ENCODE peak calls at places on chromosomes 11 and 22, in nine cellular contexts. Z is neural progenitor cell, R is PC-3, K is mesenchymal stem cell, V is GM23248, W is H9, I is SK-N-SH, D is DND-41, F is PC-9. X is an unnamed sample. For H3K9me3, the result is how much of the 10 kb centered on the place peaks cover.

GRCh38 chr11:340539-341512 is 20.2 kb upstream of the IFITM3 start:
- DNase-seq in Z (no peak), R (no peak), K (no peak), V (no peak), W (no peak), I (no peak), D (no peak), F (no peak), X (no peak)

GRCh38 chr11:88086297-88086696 is 88.9 kb downstream of the RAB38 start:
- DNase-seq in Z (no peak), R (no peak), K (no peak), V (no peak), W (no peak), I (no peak), D (no peak), F (no peak), X (no peak)

GRCh38 chr11:57249384-57250319 is 12.6 kb upstream of the APLNR start:
- DNase-seq in Z (peak), R (peak), K (peak), V (peak), W (no peak), I (no peak), D (peak), F (peak), X (no peak)

GRCh38 chr11:76469141-76469540 is 24.3 kb downstream of the EMSY start:
- DNase-seq in Z (no peak), R (no peak), K (no peak), V (no peak), W (no peak), I (no peak), D (no peak), F (no peak), X (no peak)

GRCh38 chr11:126146454-126147192 is 64.8 kb downstream of the RPUSD4 start:
- DNase-seq in Z (peak), R (no peak), K (no peak), V (no peak), W (peak), I (no peak), D (peak), F (no peak), X (no peak)

GRCh38 chr11:19598876-19599275 is 113.8 kb upstream of the NAV2 start:
- DNase-seq in Z (no peak), R (no peak), K (no peak), V (no peak), W (no peak), I (no peak), D (no peak), F (no peak), X (no peak)

GRCh38 chr22:20889904-20890303 is 27.3 kb upstream of the CRKL start:
- DNase-seq in Z (no peak), R (no peak), K (no peak), V (no peak), W (no peak), I (no peak), D (no peak), F (no peak), X (no peak)

GRCh38 chr22:42945027-42945426 is 69.9 kb downstream of the PACSIN2 start:
- DNase-seq in Z (no peak), R (no peak), K (no peak), V (no peak), W (no peak), I (no peak), D (no peak), F (no peak), X (no peak)

GRCh38 chr11:12330491-12331231 is 46.7 kb upstream of the PARVA start:
- DNase-seq in Z (peak), R (no peak), K (peak), V (peak), W (peak), I (no peak), D (no peak), F (no peak), X (no peak)

GRCh38 chr11:22666700-22667439 is 459 bp downstream of the GAS2 start:
- DNase-seq in Z (peak), R (no peak), K (peak), V (peak), W (peak), I (peak), D (no peak), F (no peak), X (no peak)

GRCh38 chr11:80436547-80436946 is 995.7 kb upstream of the TENM4 start:
- DNase-seq in Z (no peak), R (no peak), K (no peak), V (no peak), W (no peak), I (no peak), D (no peak), F (no peak), X (no peak)

GRCh38 chr11:11973361-11973800 is 35.0 kb downstream of the DKK3 start:
- DNase-seq in Z (no peak), R (no peak), K (peak), V (peak), W (peak), I (no peak), D (no peak), F (no peak), X (peak)

GRCh38 chr11:2940166-2940929 is 11.1 kb upstream of the PHLDA2 start:
- DNase-seq in Z (no peak), R (peak), K (peak), V (peak), W (peak), I (peak), D (no peak), F (peak), X (peak)
- H2AFZ ChIP-seq in Z (no peak), R (no peak), K (no peak), V (no peak), W (no peak), I (no peak), D (no peak), F (no peak), X (no peak)

GRCh38 chr22:48695251-48695650 is 1132.4 kb downstream of the BRD1 start:
- DNase-seq in Z (no peak), R (no peak), K (no peak), V (peak), W (no peak), I (no peak), D (no peak), F (no peak), X (no peak)

GRCh38 chr22:48697223-48697622 is 1130.5 kb downstream of the BRD1 start:
- DNase-seq in Z (no peak), R (no peak), K (no peak), V (no peak), W (no peak), I (no peak), D (no peak), F (no peak), X (no peak)

GRCh38 chr22:48694296-48694883 is 1133.3 kb downstream of the BRD1 start:
- DNase-seq in Z (no peak), R (no peak), K (no peak), V (no peak), W (no peak), I (no peak), D (no peak), F (no peak), X (no peak)

GRCh38 chr22:48696371-48696770 is 1131.3 kb downstream of the BRD1 start:
- DNase-seq in Z (no peak), R (no peak), K (no peak), V (no peak), W (no peak), I (no peak), D (no peak), F (no peak), X (no peak)

DNA sequence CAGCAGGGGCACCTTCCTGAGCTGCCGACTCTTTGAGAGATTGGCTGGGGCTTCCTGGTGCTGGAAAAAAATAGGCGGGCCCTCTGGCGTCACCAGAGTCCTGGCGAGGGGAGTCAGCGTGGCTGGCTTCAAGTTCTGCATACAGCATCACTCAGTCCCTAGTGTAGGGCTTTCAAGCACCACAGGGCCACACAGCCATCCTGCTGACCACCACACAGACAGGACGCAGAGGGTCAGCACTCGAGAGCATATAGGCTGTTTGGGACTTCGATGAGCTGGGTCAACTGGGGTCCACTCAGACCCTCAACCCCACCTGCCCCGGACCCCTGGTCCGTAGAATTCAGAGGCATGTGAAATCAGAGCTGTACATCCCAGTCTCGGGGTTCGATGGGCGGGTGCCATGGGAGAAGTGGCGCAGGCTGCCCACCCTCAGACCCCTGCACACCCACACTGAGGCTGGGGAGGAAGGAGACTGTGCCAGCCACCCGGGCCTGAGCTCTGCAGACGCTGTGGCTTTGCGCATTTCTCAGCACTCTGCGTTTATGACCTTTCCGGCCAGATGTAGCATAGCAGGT is 1131.9 kb downstream of the BRD1 start:
- DNase-seq in Z (no peak), R (no peak), K (no peak), V (no peak), W (no peak), I (no peak), D (no peak), F (no peak), X (no peak)
- H3K9me3 ChIP-seq in Z (under half), R (under half), K (under half), V (under half), W (under half), I (under half), D (under half), F (under half), X (under half)

DNA sequence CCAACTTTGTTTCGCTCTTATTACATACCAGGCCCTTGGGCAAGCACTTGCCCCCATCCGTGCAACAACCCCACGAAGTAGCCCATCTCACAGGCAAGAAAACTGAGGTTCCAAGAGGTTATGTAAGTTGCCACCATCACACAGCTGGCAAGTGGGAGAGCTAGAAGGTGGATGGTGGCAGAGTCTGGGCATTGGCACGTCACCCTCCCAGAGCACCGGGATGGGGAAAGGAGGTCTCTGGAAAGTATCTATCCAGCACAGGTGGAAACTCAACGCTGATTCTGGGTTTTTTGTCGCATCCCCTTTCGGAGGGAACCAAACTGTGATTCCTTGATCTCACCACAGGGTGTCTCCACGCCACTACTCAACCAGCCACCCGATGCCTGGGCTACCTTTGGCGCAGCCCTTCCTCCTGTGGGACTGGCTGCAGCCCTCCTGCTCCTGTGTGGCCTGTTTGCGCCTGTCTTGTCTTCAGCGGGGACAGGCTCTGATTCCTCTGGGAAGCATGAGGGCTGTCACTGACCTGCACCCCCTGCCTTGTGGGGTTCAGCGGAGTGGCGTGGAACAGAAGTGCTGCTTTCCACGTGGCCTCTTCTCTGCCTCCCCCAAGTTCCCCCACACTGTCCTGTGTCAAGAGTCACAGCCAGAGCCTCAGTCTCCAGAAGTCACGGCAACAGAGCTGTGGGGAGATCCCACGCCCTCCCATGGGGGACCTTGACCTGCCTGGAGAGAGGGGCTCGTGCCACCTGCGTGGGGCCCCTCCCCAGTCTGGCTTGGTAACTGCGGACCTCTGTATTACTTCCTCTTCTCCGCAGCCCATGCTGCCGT is 34.4 kb upstream of the TRIM29 start:
- DNase-seq in Z (peak), R (peak), K (peak), V (peak), W (peak), I (peak), D (peak), F (peak), X (peak)
- H2AFZ ChIP-seq in Z (no peak), R (no peak), K (no peak), V (no peak), W (no peak), I (no peak), D (no peak), F (no peak), X (no peak)

GRCh38 chr11:46376258-46377050 is 5.0 kb upstream of the MDK start:
- DNase-seq in Z (no peak), R (no peak), K (no peak), V (no peak), W (no peak), I (no peak), D (no peak), F (no peak), X (no peak)

GRCh38 chr11:46377266-46377665 is 4.2 kb upstream of the MDK start:
- DNase-seq in Z (no peak), R (no peak), K (no peak), V (no peak), W (no peak), I (no peak), D (no peak), F (no peak), X (no peak)

GRCh38 chr11:46378296-46378695 is 3.2 kb upstream of the MDK start:
- DNase-seq in Z (no peak), R (no peak), K (no peak), V (no peak), W (no peak), I (no peak), D (no peak), F (no peak), X (no peak)

GRCh38 chr11:46378811-46379482 is 2.5 kb upstream of the MDK start:
- DNase-seq in Z (no peak), R (no peak), K (no peak), V (no peak), W (no peak), I (no peak), D (no peak), F (no peak), X (no peak)

GRCh38 chr11:46377831-46378230 is 3.6 kb upstream of the MDK start:
- DNase-seq in Z (no peak), R (no peak), K (no peak), V (no peak), W (no peak), I (no peak), D (no peak), F (no peak), X (no peak)
- H3K9me3 ChIP-seq in Z (under half), R (under half), K (under half), V (under half), W (under half), I (under half), D (under half), F (under half), X (under half)

GRCh38 chr11:123062158-123062891 is 389 bp upstream of the HSPA8 start:
- DNase-seq in Z (peak), R (peak), K (peak), V (peak), W (peak), I (peak), D (peak), F (peak), X (peak)

GRCh38 chr11:123062892-123063395 is 1.0 kb upstream of the HSPA8 start:
- DNase-seq in Z (no peak), R (peak), K (no peak), V (peak), W (no peak), I (no peak), D (no peak), F (no peak), X (peak)

GRCh38 chr11:123063396-123064267 is 1.7 kb upstream of the HSPA8 start:
- DNase-seq in Z (no peak), R (peak), K (peak), V (peak), W (no peak), I (no peak), D (peak), F (no peak), X (peak)

GRCh38 chr11:123065634-123066033 is 3.7 kb upstream of the HSPA8 start:
- DNase-seq in Z (no peak), R (peak), K (no peak), V (peak), W (no peak), I (no peak), D (no peak), F (no peak), X (peak)

GRCh38 chr11:123064268-123064657 is 2.3 kb upstream of the HSPA8 start:
- DNase-seq in Z (no peak), R (no peak), K (no peak), V (no peak), W (no peak), I (no peak), D (no peak), F (no peak), X (peak)
- H2AFZ ChIP-seq in Z (no peak), R (no peak), K (no peak), V (no peak), W (no peak), I (peak), D (no peak), F (no peak), X (no peak)

GRCh38 chr22:49160261-49161001 is 667.2 kb downstream of the BRD1 start:
- DNase-seq in Z (no peak), R (no peak), K (no peak), V (no peak), W (no peak), I (no peak), D (no peak), F (no peak), X (peak)

GRCh38 chr22:49159711-49160110 is 668.0 kb downstream of the BRD1 start:
- DNase-seq in Z (no peak), R (no peak), K (no peak), V (no peak), W (no peak), I (no peak), D (no peak), F (no peak), X (no peak)

GRCh38 chr22:49157529-49158339 is 669.9 kb downstream of the BRD1 start:
- DNase-seq in Z (no peak), R (no peak), K (no peak), V (no peak), W (no peak), I (no peak), D (no peak), F (no peak), X (peak)

GRCh38 chr22:49156662-49157285 is 670.9 kb downstream of the BRD1 start:
- DNase-seq in Z (no peak), R (peak), K (no peak), V (no peak), W (no peak), I (peak), D (no peak), F (no peak), X (peak)

GRCh38 chr22:49158741-49159564 is 668.7 kb downstream of the BRD1 start:
- DNase-seq in Z (no peak), R (no peak), K (no peak), V (no peak), W (no peak), I (no peak), D (no peak), F (no peak), X (peak)
- H3K9me3 ChIP-seq in Z (under half), R (under half), K (under half), V (under half), W (under half), I (under half), D (under half), F (under half), X (under half)